ENCODE peak calls at places on chromosomes 12 and 14, in seven cellular contexts. T is H1, C is HepG2, F is K562, X is SK-N-SH, S is GM12891, Y is GM12878. V is an unnamed sample.

GRCh38 chr14:51735851-51736250 is 84.1 kb downstream of the FRMD6 start:
- DNase-seq in S (no peak), F (no peak), X (no peak), C (peak), T (no peak), Y (no peak), V (no peak)

GRCh38 chr12:84738481-84738972 is 174.1 kb downstream of the SLC6A15 start:
- DNase-seq in S (no peak), Y (no peak), T (no peak), F (no peak), X (no peak), C (no peak), V (no peak)

GRCh38 chr12:53098354-53098981 is 1.0 kb downstream of the IGFBP6 start:
- DNase-seq in F (no peak), Y (no peak), S (no peak), T (no peak), C (no peak), X (no peak), V (no peak)

GRCh38 chr12:6703631-6704030 is 3.0 kb upstream of the PIANP start:
- DNase-seq in C (peak), Y (no peak), S (no peak), T (peak), X (no peak), F (peak), V (no peak)

GRCh38 chr12:113906411-113907200 is 59.5 kb downstream of the RBM19 start:
- DNase-seq in Y (no peak), X (no peak), F (no peak), C (no peak), T (no peak), S (no peak), V (no peak)

GRCh38 chr12:123269395-123269892 is 2.2 kb downstream of the CDK2AP1 start:
- DNase-seq in S (peak), F (peak), C (peak), T (peak), X (peak), Y (no peak), V (no peak)

GRCh38 chr12:48996794-48997718 is 2.1 kb downstream of the DDN start:
- DNase-seq in T (peak), C (peak), Y (no peak), S (peak), F (peak), X (peak), V (peak)

GRCh38 chr12:14260011-14260993 is 105.2 kb upstream of the ATF7IP start:
- DNase-seq in X (no peak), T (peak), S (no peak), Y (no peak), C (peak), F (peak), V (no peak)

GRCh38 chr14:48792376-48793024 is 793.7 kb downstream of the RPS29 start:
- DNase-seq in X (no peak), F (no peak), S (no peak), C (peak), Y (no peak), T (no peak), V (no peak)

GRCh38 chr12:121816925-121817647 is 13.3 kb downstream of the SETD1B start:
- DNase-seq in X (no peak), T (no peak), F (no peak), C (no peak), S (no peak), Y (no peak), V (no peak)

GRCh38 chr12:52582971-52583456 is 9.4 kb upstream of the KRT74 start:
- DNase-seq in S (peak), C (peak), T (peak), X (peak), F (peak), Y (no peak), V (peak)

GRCh38 chr14:99382781-99383456 is 97.7 kb downstream of the SETD3 start:
- DNase-seq in C (no peak), Y (no peak), S (no peak), X (no peak), T (no peak), F (no peak), V (no peak)

GRCh38 chr12:120538281-120539156 is 4.4 kb downstream of the RNF10 start:
- DNase-seq in T (no peak), F (no peak), C (peak), S (no peak), X (peak), Y (no peak), V (no peak)
- TF ChIP-seq TAF1 in T (no peak), F (no peak), C (no peak), S (no peak), X (no peak), Y (no peak), V (no peak)

DNA sequence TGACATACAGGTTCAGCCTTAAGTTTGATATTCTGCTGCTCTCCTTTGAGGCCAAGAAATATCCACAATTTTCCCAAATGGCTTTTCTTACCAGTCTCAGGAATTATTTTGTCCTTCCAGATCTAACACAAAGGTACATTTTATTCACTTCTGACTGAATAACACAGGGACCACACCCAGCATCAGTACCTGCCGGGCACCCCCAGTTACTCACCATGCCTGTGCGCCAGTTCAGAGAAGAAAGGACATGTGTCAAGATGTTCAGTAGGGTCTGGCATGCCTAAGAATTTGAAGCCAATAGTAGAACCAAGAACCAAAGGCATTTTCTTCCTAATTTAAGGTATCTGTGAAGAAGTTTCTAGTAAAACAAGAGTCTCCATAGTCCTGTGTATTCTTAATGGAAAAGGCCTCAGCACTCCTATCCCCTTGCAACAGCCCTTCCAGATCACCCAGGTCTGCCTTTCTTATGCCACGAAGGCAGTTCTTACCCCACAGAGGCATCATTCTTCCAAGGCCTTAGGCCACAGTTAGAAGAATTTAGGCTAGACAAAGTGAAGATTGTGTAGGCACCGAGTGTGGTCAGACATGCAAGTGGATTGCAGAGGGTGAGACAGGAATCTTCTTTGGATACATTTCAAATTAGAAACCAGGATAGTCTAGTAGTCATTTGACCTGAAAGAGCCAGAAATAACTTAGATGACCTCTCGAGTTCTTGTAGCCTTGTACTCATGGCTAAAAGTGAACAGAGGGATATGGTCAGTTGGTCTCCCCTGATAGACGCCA is 140.1 kb upstream of the HIF1A start:
- DNase-seq in T (no peak), S (no peak), F (no peak), Y (no peak), X (no peak), C (no peak), V (no peak)
- TF ChIP-seq TAF1 in T (no peak), S (no peak), F (no peak), Y (no peak), X (no peak), C (no peak), V (no peak)

DNA sequence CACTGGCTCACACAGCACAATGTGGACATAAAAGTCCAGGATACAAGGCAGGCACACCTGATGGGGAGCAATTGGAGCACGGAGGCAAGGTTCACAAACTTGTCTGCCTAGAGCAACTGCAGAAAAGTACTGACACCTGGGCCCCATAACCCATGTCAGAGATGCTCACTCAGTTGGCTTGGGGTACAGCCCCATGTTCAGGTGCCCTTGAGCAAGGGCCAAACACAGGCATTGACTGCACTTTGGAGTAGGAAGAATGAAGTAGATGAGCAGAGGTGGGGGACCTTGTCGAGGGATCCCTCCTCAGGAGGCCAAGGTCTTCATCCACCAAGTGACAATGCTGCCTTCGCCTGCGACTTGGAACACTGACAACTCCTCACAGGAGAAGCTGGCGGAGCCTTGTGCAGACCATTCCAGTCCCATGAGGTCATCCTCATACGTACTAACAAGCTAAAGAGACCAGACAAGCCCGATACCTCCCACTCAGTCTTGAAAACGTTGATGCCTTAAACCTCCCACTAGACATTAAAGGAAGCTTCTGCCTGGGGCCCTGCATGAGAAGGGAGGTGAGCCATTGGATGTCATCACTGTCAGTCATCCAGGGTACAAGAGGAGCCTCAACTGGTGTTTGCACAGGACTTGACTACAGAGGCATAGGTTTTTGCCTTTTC is 42.5 kb upstream of the C14orf180 start:
- DNase-seq in F (no peak), C (no peak), X (no peak), S (no peak), Y (no peak), T (no peak), V (no peak)
- TF ChIP-seq TAF1 in F (no peak), C (no peak), X (no peak), S (no peak), Y (no peak), T (no peak), V (no peak)

DNA sequence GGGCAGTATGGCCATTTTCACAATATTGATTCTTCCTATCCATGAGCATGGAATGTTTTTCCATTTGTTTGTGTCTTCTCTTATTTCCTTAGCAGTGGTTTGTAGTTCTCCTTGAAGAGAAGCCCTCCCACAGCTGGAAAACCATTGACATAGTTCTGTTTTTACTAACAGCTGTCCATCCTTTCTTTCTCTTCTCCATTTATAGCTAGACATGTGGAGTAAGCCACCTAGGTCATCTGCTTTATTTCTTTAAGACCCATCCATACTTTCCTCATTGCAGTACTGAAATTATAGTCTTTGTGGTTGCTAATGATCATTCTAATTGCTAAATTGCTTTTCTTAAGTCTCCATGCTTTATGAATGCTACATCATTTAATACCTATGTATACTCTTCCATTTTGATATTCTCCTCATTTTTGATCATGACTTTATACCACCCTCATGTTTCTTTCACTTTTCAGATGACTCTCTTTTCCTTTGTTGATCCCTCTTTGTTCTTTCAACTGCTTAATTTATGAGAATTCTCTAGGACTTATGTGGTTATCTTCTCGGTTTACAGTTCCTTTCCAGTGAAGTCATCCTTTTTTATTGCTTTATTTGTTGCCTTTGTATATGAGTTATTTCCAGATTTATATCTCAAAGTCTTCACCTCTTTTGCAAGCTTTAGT is 114.2 kb downstream of the PCNX1 start:
- DNase-seq in X (no peak), C (no peak), T (no peak), F (no peak), Y (no peak), S (no peak), V (no peak)
- TF ChIP-seq TAF1 in X (no peak), C (no peak), T (no peak), F (no peak), Y (no peak), S (no peak), V (no peak)

DNA sequence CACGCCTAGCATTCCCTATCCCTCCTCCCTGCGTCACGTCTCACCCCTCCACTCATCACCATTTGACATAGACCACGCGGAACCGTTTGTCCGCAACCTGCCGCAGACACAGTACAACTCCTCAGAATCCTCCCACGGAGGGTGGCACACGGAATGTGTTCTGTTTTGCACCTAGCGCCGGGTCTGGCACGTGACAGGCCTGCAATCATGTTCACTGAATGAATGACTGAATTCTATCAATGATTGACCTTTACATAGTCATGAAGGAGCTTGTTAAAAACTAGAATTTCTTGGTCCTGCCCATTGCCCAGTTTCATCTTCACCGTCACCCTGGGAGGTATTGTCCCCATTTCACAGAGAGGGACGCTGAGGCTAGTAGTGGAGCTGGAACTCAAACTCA is 4.7 kb downstream of the SLC6A12 start:
- DNase-seq in X (no peak), S (no peak), C (no peak), T (no peak), Y (no peak), F (no peak), V (no peak)
- TF ChIP-seq TAF1 in X (no peak), S (no peak), C (no peak), T (no peak), Y (no peak), F (no peak), V (no peak)

DNA sequence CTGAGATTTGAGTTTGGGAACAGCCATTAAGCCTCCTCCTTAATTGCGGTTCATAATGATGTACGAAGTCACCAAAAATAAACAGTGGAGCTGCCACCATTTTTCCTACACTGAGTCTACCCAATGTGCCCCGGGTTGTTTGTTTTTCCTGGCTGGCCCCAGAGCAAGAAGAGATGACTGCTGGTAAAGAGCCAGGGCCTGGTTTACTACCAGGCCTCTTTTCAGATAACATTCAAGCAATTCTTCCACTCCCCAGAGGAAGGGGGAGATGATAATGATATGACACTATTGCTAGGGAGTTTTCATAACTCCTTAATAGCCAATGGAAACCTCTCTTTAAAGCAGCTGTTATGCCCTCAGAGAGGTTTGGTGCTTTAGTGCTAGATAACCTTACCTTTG is 42.3 kb downstream of the BRAP start:
- DNase-seq in T (no peak), Y (no peak), F (no peak), X (no peak), S (no peak), C (no peak), V (no peak)
- TF ChIP-seq TAF1 in T (no peak), Y (no peak), F (no peak), X (no peak), S (no peak), C (no peak), V (no peak)

GRCh38 chr14:94543450-94544123 is 17.7 kb upstream of the SERPINA4 start:
- DNase-seq in X (no peak), Y (no peak), S (no peak), C (peak), F (no peak), T (no peak), V (no peak)

GRCh38 chr14:94540031-94540794 is 21.0 kb upstream of the SERPINA4 start:
- DNase-seq in C (peak), S (no peak), Y (no peak), F (no peak), T (no peak), X (no peak), V (no peak)

GRCh38 chr14:94541234-94541975 is 19.8 kb upstream of the SERPINA4 start:
- DNase-seq in C (no peak), X (no peak), Y (no peak), T (no peak), F (no peak), S (no peak), V (no peak)

GRCh38 chr14:94542811-94543449 is 18.3 kb upstream of the SERPINA4 start:
- DNase-seq in F (no peak), Y (no peak), C (no peak), X (no peak), T (no peak), S (no peak), V (no peak)

GRCh38 chr14:94542111-94542810 is 19.0 kb upstream of the SERPINA4 start:
- DNase-seq in S (no peak), T (no peak), X (no peak), C (peak), Y (no peak), F (no peak), V (no peak)
- TF ChIP-seq TAF1 in S (no peak), T (no peak), X (no peak), C (no peak), Y (no peak), F (no peak), V (no peak)

GRCh38 chr14:101075025-101075800 is 171.7 kb upstream of the RTL1 start:
- DNase-seq in C (no peak), F (no peak), Y (no peak), X (no peak), T (no peak), S (no peak), V (no peak)
- TF ChIP-seq TAF1 in C (no peak), F (no peak), Y (no peak), X (no peak), T (no peak), S (no peak), V (no peak)

GRCh38 chr14:78029471-78030372 is 140.5 kb upstream of the NRXN3 start:
- DNase-seq in Y (no peak), X (no peak), F (peak), T (peak), S (no peak), C (no peak), V (no peak)
- TF ChIP-seq TAF1 in Y (no peak), X (no peak), F (no peak), T (no peak), S (no peak), C (no peak), V (no peak)

GRCh38 chr12:63070709-63071108 is 80.3 kb downstream of the AVPR1A start:
- DNase-seq in F (no peak), X (no peak), T (no peak), C (no peak), S (no peak), Y (no peak), V (no peak)
- TF ChIP-seq TAF1 in F (no peak), X (no peak), T (no peak), C (no peak), S (no peak), Y (no peak), V (no peak)